ENCODE peak calls at places on chromosomes 11 and 22, in ten cellular contexts. X, Y, F, G, V, K, C, B, Q and W are unnamed samples.

GRCh38 chr11:58923300-58923788 is 15.9 kb upstream of the GLYATL1 start:
- DNase-seq in Y (peak), F (no peak), C (peak), X (no peak), V (no peak), G (peak), Q (peak), B (no peak), K (no peak), W (peak)

GRCh38 chr11:126167476-126167875 is 44.0 kb downstream of the RPUSD4 start:
- DNase-seq in V (no peak), B (no peak), Y (no peak), F (no peak), C (no peak), G (no peak), K (peak), X (no peak), Q (no peak), W (no peak)

GRCh38 chr22:38240734-38241252 is 32.0 kb downstream of the TMEM184B start:
- DNase-seq in Q (peak), G (peak), K (peak), B (no peak), V (no peak), Y (no peak), F (no peak), C (peak), X (no peak), W (peak)

GRCh38 chr11:19200410-19201201 is 1.2 kb downstream of the CSRP3 start:
- DNase-seq in F (no peak), C (peak), K (no peak), B (no peak), G (no peak), Q (no peak), X (no peak), V (no peak), Y (no peak), W (peak)

GRCh38 chr11:45889555-45889954 is 4.1 kb downstream of the MAPK8IP1 start:
- DNase-seq in K (no peak), B (no peak), G (no peak), C (no peak), F (no peak), V (no peak), X (no peak), Q (no peak), Y (no peak), W (no peak)

GRCh38 chr11:20057055-20057943 is 103.0 kb downstream of the DBX1 start:
- DNase-seq in K (no peak), C (no peak), G (no peak), X (no peak), B (no peak), V (no peak), Q (no peak), Y (no peak), F (no peak), W (no peak)

GRCh38 chr11:27921472-27921871 is 186.5 kb downstream of the KIF18A start:
- DNase-seq in C (no peak), Q (no peak), K (no peak), Y (no peak), V (no peak), F (no peak), X (no peak), B (no peak), G (no peak), W (no peak)

GRCh38 chr11:100667449-100667848 is 19.6 kb upstream of the ARHGAP42 start:
- DNase-seq in C (no peak), X (no peak), Q (no peak), K (no peak), B (no peak), G (no peak), F (no peak), Y (no peak), V (no peak), W (no peak)

GRCh38 chr11:72778535-72779494 is 15.0 kb downstream of the STARD10 start:
- DNase-seq in B (no peak), K (no peak), V (no peak), F (peak), C (no peak), Q (no peak), G (no peak), X (no peak), Y (no peak), W (no peak)

GRCh38 chr11:575324-575995 is 810 bp upstream of the PHRF1 start:
- DNase-seq in B (no peak), Q (peak), Y (no peak), X (peak), K (peak), F (no peak), C (no peak), V (no peak), G (peak), W (no peak)